ENCODE peak calls at places on chromosome 2, in ten cellular contexts. V is right lobe of liver, P is esophagus muscularis mucosa, G is body of pancreas, W is uterus, O is IMR-90, Z is transverse colon, K is K562, S is sigmoid colon, M is adrenal gland. Y is an unnamed sample. For H3K36me3, the result is how much of the 10 kb centered on the place peaks cover.

GRCh38 chr2:113102133-113102532 is 25.3 kb upstream of the IL1RN start:
- DNase-seq in G (no peak), V (no peak), O (no peak), W (no peak), K (no peak), Z (no peak), M (no peak), P (no peak), S (no peak), Y (no peak)

GRCh38 chr2:152762202-152762601 is 43.8 kb downstream of the ARL6IP6 start:
- DNase-seq in P (no peak), Z (no peak), V (no peak), M (no peak), G (no peak), S (no peak), K (no peak), O (peak), W (no peak), Y (no peak)

GRCh38 chr2:197353393-197354168 is 43.0 kb upstream of the ANKRD44 start:
- DNase-seq in Z (no peak), W (no peak), G (no peak), S (no peak), M (no peak), P (no peak), O (no peak), K (no peak), V (no peak), Y (no peak)

GRCh38 chr2:164146478-164146877 is 410.7 kb upstream of the FIGN start:
- DNase-seq in K (no peak), W (no peak), P (no peak), O (peak), G (no peak), V (no peak), Z (no peak), S (no peak), M (no peak), Y (no peak)

GRCh38 chr2:152055366-152056108 is 43.3 kb downstream of the CACNB4 start:
- DNase-seq in S (no peak), G (no peak), V (no peak), M (no peak), Z (no peak), O (no peak), P (no peak), W (no peak), K (no peak), Y (no peak)

GRCh38 chr2:151049746-151050145 is 211.9 kb downstream of the RBM43 start:
- DNase-seq in W (no peak), G (no peak), S (no peak), P (no peak), V (peak), K (no peak), O (peak), M (no peak), Z (no peak), Y (no peak)

GRCh38 chr2:180406687-180407086 is 399.6 kb upstream of the CWC22 start:
- DNase-seq in S (no peak), W (no peak), O (no peak), P (no peak), G (no peak), M (no peak), V (no peak), K (no peak), Z (no peak), Y (no peak)

GRCh38 chr2:168731550-168732128 is 70.8 kb upstream of the NOSTRIN start:
- DNase-seq in S (no peak), M (no peak), G (no peak), V (no peak), W (no peak), K (no peak), Z (no peak), O (no peak), P (no peak), Y (no peak)

GRCh38 chr2:235579128-235579527 is 85.3 kb downstream of the AGAP1 start:
- DNase-seq in K (no peak), M (no peak), O (no peak), S (no peak), G (no peak), Z (no peak), W (no peak), V (no peak), P (no peak), Y (no peak)

GRCh38 chr2:24878341-24878740 is 41.7 kb downstream of the ADCY3 start:
- DNase-seq in S (no peak), W (no peak), V (no peak), K (no peak), P (no peak), O (no peak), M (no peak), G (no peak), Z (no peak), Y (no peak)

GRCh38 chr2:96203130-96204028 is 5.2 kb downstream of the STARD7 start:
- DNase-seq in W (no peak), G (no peak), M (no peak), K (no peak), S (no peak), P (no peak), O (no peak), Z (no peak), V (no peak), Y (no peak)

GRCh38 chr2:119338826-119339561 is 27.6 kb downstream of the C2orf76 start:
- DNase-seq in M (no peak), V (no peak), P (no peak), K (peak), O (no peak), G (no peak), W (no peak), Z (peak), S (no peak), Y (peak)

GRCh38 chr2:163667064-163667887 is 68.5 kb downstream of the FIGN start:
- DNase-seq in G (no peak), S (no peak), M (peak), V (no peak), W (no peak), O (peak), K (no peak), P (no peak), Z (no peak), Y (no peak)

GRCh38 chr2:203427061-203427460 is 98.9 kb downstream of the ABI2 start:
- DNase-seq in P (no peak), G (no peak), K (no peak), V (no peak), W (no peak), M (no peak), Z (no peak), S (no peak), O (peak), Y (no peak)

GRCh38 chr2:70140978-70141753 is 49.7 kb downstream of the C2orf42 start:
- DNase-seq in G (peak), W (peak), S (peak), O (peak), V (peak), M (peak), K (peak), Z (peak), P (peak), Y (peak)
- TF ChIP-seq POLR2A in G (peak), W (no peak), S (peak), O (peak), V (peak), M (no peak), K (no peak), Z (peak), P (peak), Y (no peak)

GRCh38 chr2:226464380-226464779 is 335.2 kb downstream of the IRS1 start:
- DNase-seq in G (no peak), Z (no peak), W (no peak), O (no peak), V (no peak), S (no peak), M (no peak), K (no peak), P (no peak), Y (no peak)

GRCh38 chr2:226466589-226466988 is 333.0 kb downstream of the IRS1 start:
- DNase-seq in M (no peak), G (no peak), S (no peak), V (no peak), K (no peak), O (peak), W (no peak), P (no peak), Z (no peak), Y (no peak)

GRCh38 chr2:226467221-226467620 is 332.4 kb downstream of the IRS1 start:
- DNase-seq in W (no peak), V (no peak), P (no peak), G (no peak), O (no peak), M (no peak), K (no peak), Z (no peak), S (no peak), Y (no peak)

GRCh38 chr2:226467633-226468032 is 332.0 kb downstream of the IRS1 start:
- DNase-seq in V (no peak), S (no peak), Z (no peak), K (no peak), O (no peak), M (no peak), P (no peak), G (no peak), W (no peak), Y (no peak)

DNA sequence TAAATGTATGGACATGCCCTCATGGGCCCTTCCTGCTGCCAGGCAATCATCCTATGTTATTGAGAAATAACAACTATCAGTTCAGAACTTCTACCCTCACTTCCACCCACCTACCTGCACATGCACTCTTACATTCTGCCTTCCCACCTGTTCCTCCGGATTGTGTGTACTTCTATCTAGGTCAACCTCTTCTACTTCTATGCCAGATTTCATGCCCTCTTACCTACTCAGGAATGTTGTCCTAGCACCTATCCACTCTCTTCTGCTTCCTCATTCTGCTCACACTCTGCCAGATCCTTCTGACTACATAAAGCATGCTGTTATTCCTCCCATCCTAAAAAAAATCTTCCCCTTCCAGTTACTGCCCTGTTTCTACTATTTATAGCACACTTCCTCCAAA is 333.5 kb downstream of the IRS1 start:
- DNase-seq in O (no peak), P (no peak), V (no peak), W (no peak), M (no peak), S (no peak), Z (no peak), K (no peak), G (no peak), Y (no peak)
- H3K36me3 ChIP-seq in O (under half), P (under half), V (under half), W (under half), M (under half), S (under half), Z (under half), K (under half), G (under half), Y (under half)

GRCh38 chr2:74548919-74549684 is 4.6 kb downstream of the LOXL3 start:
- DNase-seq in O (peak), S (peak), K (peak), P (no peak), M (peak), G (peak), W (no peak), Z (peak), V (peak), Y (no peak)
- TF ChIP-seq POLR2A in O (no peak), S (no peak), K (peak), P (no peak), M (peak), G (peak), W (no peak), Z (no peak), V (peak), Y (no peak)

DNA sequence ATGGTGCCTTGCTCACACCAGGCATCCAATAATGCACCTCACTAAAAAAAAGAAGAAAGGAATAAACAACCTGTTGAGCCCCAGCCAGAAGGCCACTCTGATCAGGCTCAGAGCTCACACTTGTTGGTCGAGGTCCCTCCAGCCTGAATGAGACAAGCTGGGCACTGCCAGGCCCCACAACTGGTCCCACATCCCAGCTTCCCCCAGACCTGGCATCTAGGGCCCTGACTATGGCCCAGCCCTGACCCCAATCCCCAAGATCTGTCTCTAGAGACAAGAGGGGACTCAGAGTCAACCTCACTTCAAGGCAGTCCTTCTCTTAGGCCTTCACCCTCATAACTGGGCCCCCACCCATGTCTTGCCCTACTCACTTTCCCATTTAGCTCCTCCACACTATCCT is 22.4 kb downstream of the TEX51 start:
- DNase-seq in W (no peak), S (no peak), P (no peak), Z (no peak), M (no peak), O (no peak), V (no peak), K (no peak), G (no peak), Y (no peak)
- H3K36me3 ChIP-seq in W (under half), S (under half), P (under half), Z (under half), M (under half), O (under half), V (under half), K (under half), G (under half), Y (under half)

GRCh38 chr2:241229563-241230401 is 41.3 kb downstream of the ANO7 start:
- DNase-seq in K (no peak), O (no peak), P (no peak), S (no peak), V (no peak), G (no peak), W (no peak), M (no peak), Z (no peak), Y (peak)
- TF ChIP-seq POLR2A in K (no peak), O (no peak), P (no peak), S (no peak), V (no peak), G (no peak), W (no peak), M (no peak), Z (no peak), Y (no peak)

Y was measured in Peyer's patch.